ENCODE peak calls at places on chromosomes 5 and 9, in nine cellular contexts. One of them, this sample, is unnamed.

GRCh38 chr5:107915413-107915812 is 244.7 kb upstream of the EFNA5 start:
- DNase-seq in uterus: no peak
- DNase-seq in prostate gland: no peak
- DNase-seq in keratinocyte: no peak
- DNase-seq in RWPE1: no peak
- DNase-seq in A549: no peak
- DNase-seq in HCT116: no peak
- DNase-seq in PC-3: no peak
- DNase-seq in cardiac muscle cell: no peak
- DNase-seq in this sample: no peak

GRCh38 chr5:110757118-110757729 is 18.4 kb downstream of the SLC25A46 start:
- DNase-seq in uterus: no peak
- DNase-seq in prostate gland: no peak
- DNase-seq in keratinocyte: peak
- DNase-seq in RWPE1: peak
- DNase-seq in A549: peak
- DNase-seq in HCT116: peak
- DNase-seq in PC-3: peak
- DNase-seq in cardiac muscle cell: peak
- DNase-seq in this sample: no peak

GRCh38 chr5:15995206-15996052 is 184.2 kb downstream of the MARCHF11 start:
- DNase-seq in uterus: no peak
- DNase-seq in prostate gland: no peak
- DNase-seq in keratinocyte: no peak
- DNase-seq in RWPE1: peak
- DNase-seq in A549: peak
- DNase-seq in HCT116: no peak
- DNase-seq in PC-3: peak
- DNase-seq in cardiac muscle cell: peak
- DNase-seq in this sample: no peak

GRCh38 chr5:118611332-118611945 is 376.9 kb downstream of the DTWD2 start:
- DNase-seq in uterus: no peak
- DNase-seq in prostate gland: no peak
- DNase-seq in keratinocyte: peak
- DNase-seq in RWPE1: peak
- DNase-seq in A549: peak
- DNase-seq in HCT116: peak
- DNase-seq in PC-3: peak
- DNase-seq in cardiac muscle cell: peak
- DNase-seq in this sample: no peak

GRCh38 chr9:70566066-70566465 is 151.6 kb upstream of the KLF9 start:
- DNase-seq in uterus: no peak
- DNase-seq in prostate gland: no peak
- DNase-seq in keratinocyte: no peak
- DNase-seq in RWPE1: no peak
- DNase-seq in A549: no peak
- DNase-seq in HCT116: no peak
- DNase-seq in PC-3: no peak
- DNase-seq in cardiac muscle cell: no peak
- DNase-seq in this sample: no peak

GRCh38 chr5:87081511-87082372 is 185.9 kb upstream of the RASA1 start:
- DNase-seq in uterus: no peak
- DNase-seq in prostate gland: no peak
- DNase-seq in keratinocyte: no peak
- DNase-seq in RWPE1: no peak
- DNase-seq in A549: no peak
- DNase-seq in HCT116: no peak
- DNase-seq in PC-3: no peak
- DNase-seq in cardiac muscle cell: no peak
- DNase-seq in this sample: no peak

GRCh38 chr9:122029898-122030297 is 63.2 kb downstream of the TTLL11 start:
- DNase-seq in uterus: no peak
- DNase-seq in prostate gland: no peak
- DNase-seq in keratinocyte: no peak
- DNase-seq in RWPE1: no peak
- DNase-seq in A549: peak
- DNase-seq in HCT116: no peak
- DNase-seq in PC-3: peak
- DNase-seq in cardiac muscle cell: no peak
- DNase-seq in this sample: no peak

GRCh38 chr5:169272111-169272510 is 28.8 kb downstream of the SLIT3 start:
- DNase-seq in uterus: no peak
- DNase-seq in prostate gland: no peak
- DNase-seq in keratinocyte: no peak
- DNase-seq in RWPE1: no peak
- DNase-seq in A549: no peak
- DNase-seq in HCT116: no peak
- DNase-seq in PC-3: no peak
- DNase-seq in cardiac muscle cell: no peak
- DNase-seq in this sample: no peak

GRCh38 chr9:128485414-128485855 is 19.1 kb upstream of the GLE1 start:
- DNase-seq in uterus: no peak
- DNase-seq in prostate gland: no peak
- DNase-seq in keratinocyte: no peak
- DNase-seq in RWPE1: no peak
- DNase-seq in A549: no peak
- DNase-seq in HCT116: no peak
- DNase-seq in PC-3: no peak
- DNase-seq in cardiac muscle cell: no peak
- DNase-seq in this sample: no peak

GRCh38 chr5:180631549-180632392 is 17.6 kb downstream of the FLT4 start:
- DNase-seq in uterus: no peak
- DNase-seq in prostate gland: no peak
- DNase-seq in keratinocyte: no peak
- DNase-seq in RWPE1: no peak
- DNase-seq in A549: no peak
- DNase-seq in HCT116: no peak
- DNase-seq in PC-3: no peak
- DNase-seq in cardiac muscle cell: no peak
- DNase-seq in this sample: no peak

GRCh38 chr9:99579964-99580363 is 241.7 kb upstream of the NR4A3 start:
- DNase-seq in uterus: no peak
- DNase-seq in prostate gland: no peak
- DNase-seq in keratinocyte: no peak
- DNase-seq in RWPE1: no peak
- DNase-seq in A549: no peak
- DNase-seq in HCT116: no peak
- DNase-seq in PC-3: no peak
- DNase-seq in cardiac muscle cell: no peak
- DNase-seq in this sample: no peak

GRCh38 chr9:128503870-128504269 is 649 bp upstream of the GLE1 start:
- DNase-seq in uterus: peak
- DNase-seq in prostate gland: no peak
- DNase-seq in keratinocyte: no peak
- DNase-seq in RWPE1: peak
- DNase-seq in A549: no peak
- DNase-seq in HCT116: no peak
- DNase-seq in PC-3: no peak
- DNase-seq in cardiac muscle cell: peak
- DNase-seq in this sample: no peak

GRCh38 chr5:81428446-81428845 is 34.5 kb upstream of the ACOT12 start:
- DNase-seq in uterus: no peak
- DNase-seq in prostate gland: no peak
- DNase-seq in keratinocyte: no peak
- DNase-seq in RWPE1: no peak
- DNase-seq in A549: peak
- DNase-seq in HCT116: no peak
- DNase-seq in PC-3: no peak
- DNase-seq in cardiac muscle cell: no peak
- DNase-seq in this sample: no peak

GRCh38 chr5:81429986-81430385 is 36.1 kb upstream of the ACOT12 start:
- DNase-seq in uterus: no peak
- DNase-seq in prostate gland: no peak
- DNase-seq in keratinocyte: no peak
- DNase-seq in RWPE1: no peak
- DNase-seq in A549: no peak
- DNase-seq in HCT116: no peak
- DNase-seq in PC-3: no peak
- DNase-seq in cardiac muscle cell: no peak
- DNase-seq in this sample: no peak

GRCh38 chr5:81428866-81429265 is 34.9 kb upstream of the ACOT12 start:
- DNase-seq in uterus: no peak
- DNase-seq in prostate gland: no peak
- DNase-seq in keratinocyte: no peak
- DNase-seq in RWPE1: no peak
- DNase-seq in A549: peak
- DNase-seq in HCT116: no peak
- DNase-seq in PC-3: peak
- DNase-seq in cardiac muscle cell: no peak
- DNase-seq in this sample: no peak

GRCh38 chr5:81427566-81427965 is 33.6 kb upstream of the ACOT12 start:
- DNase-seq in uterus: no peak
- DNase-seq in prostate gland: no peak
- DNase-seq in keratinocyte: no peak
- DNase-seq in RWPE1: no peak
- DNase-seq in A549: no peak
- DNase-seq in HCT116: no peak
- DNase-seq in PC-3: no peak
- DNase-seq in cardiac muscle cell: no peak
- DNase-seq in this sample: no peak

DNA sequence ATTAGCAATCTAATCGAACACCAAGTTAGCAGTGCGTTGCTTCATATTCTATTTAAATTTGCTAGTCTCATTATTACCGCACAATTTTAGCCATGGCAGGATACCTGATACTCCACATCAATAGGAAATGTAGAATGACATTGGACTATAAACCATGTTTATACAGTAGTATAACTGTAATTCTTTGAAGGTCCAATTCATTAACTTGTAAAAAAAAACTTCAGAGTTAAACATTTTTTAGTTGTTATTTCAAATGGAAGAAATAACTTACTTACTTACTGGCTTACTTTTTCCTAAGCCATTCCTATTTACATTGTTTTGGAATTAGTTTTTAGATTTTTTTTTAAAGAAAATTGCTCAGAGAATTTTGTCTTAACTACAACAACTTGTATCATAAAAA is 35.4 kb upstream of the ACOT12 start:
- DNase-seq in uterus: no peak
- DNase-seq in prostate gland: no peak
- DNase-seq in keratinocyte: no peak
- DNase-seq in RWPE1: no peak
- DNase-seq in A549: no peak
- DNase-seq in HCT116: no peak
- DNase-seq in PC-3: no peak
- DNase-seq in cardiac muscle cell: no peak
- DNase-seq in this sample: no peak
- TF ChIP-seq CTCF in uterus: no peak
- TF ChIP-seq CTCF in prostate gland: no peak
- TF ChIP-seq CTCF in keratinocyte: no peak
- TF ChIP-seq CTCF in RWPE1: no peak
- TF ChIP-seq CTCF in A549: no peak
- TF ChIP-seq CTCF in HCT116: no peak
- TF ChIP-seq CTCF in PC-3: no peak
- TF ChIP-seq CTCF in cardiac muscle cell: no peak
- TF ChIP-seq CTCF in this sample: no peak

DNA sequence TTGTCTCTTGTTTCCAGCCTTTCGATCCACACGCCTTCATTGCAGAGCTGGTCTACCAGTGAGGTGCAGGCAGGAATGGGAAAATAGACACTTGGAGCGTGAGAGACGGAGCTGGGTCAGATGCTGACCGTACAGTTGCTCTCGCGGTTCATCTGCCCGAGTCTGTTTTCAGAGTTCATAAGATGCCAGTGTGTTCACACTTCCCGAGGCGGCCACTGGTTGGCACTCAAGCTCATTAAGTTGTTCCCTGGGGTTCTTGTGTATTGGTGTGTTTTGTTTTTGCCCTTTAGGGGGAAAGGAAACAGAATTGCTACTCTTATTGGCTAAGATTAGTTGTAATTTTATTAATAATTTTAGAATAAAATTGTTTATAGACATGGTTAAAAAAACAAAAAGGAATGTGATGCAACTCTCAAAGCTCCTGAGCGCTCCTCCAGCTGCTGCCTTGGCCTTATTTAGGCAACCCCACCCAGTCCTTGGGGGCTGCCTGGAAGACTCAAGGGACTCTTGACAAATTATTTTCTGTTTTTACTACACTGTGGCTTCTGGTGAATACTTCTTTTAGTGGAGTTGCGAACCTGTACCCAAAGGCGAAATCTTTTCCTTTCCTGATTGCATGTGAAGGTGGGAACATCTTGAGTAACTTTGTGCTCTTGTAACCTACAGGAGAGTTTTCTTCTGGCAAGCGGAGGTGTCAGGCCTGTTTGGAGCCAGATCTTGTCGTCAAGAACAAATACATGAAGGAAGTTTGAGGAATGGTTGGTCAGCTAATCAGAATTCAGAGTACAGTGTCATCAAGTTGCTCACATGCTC is 146.1 kb downstream of the MAST4 start:
- DNase-seq in uterus: no peak
- DNase-seq in prostate gland: peak
- DNase-seq in keratinocyte: no peak
- DNase-seq in RWPE1: no peak
- DNase-seq in A549: peak
- DNase-seq in HCT116: peak
- DNase-seq in PC-3: no peak
- DNase-seq in cardiac muscle cell: peak
- DNase-seq in this sample: no peak
- TF ChIP-seq CTCF in uterus: peak
- TF ChIP-seq CTCF in prostate gland: no peak
- TF ChIP-seq CTCF in keratinocyte: no peak
- TF ChIP-seq CTCF in RWPE1: no peak
- TF ChIP-seq CTCF in A549: peak
- TF ChIP-seq CTCF in HCT116: peak
- TF ChIP-seq CTCF in PC-3: no peak
- TF ChIP-seq CTCF in cardiac muscle cell: no peak
- TF ChIP-seq CTCF in this sample: peak

GRCh38 chr9:104091708-104092107 is 2.4 kb upstream of the SMC2 start:
- DNase-seq in uterus: peak
- DNase-seq in prostate gland: no peak
- DNase-seq in keratinocyte: no peak
- DNase-seq in RWPE1: no peak
- DNase-seq in A549: peak
- DNase-seq in HCT116: no peak
- DNase-seq in PC-3: no peak
- DNase-seq in cardiac muscle cell: peak
- DNase-seq in this sample: no peak
- TF ChIP-seq CTCF in uterus: peak
- TF ChIP-seq CTCF in prostate gland: no peak
- TF ChIP-seq CTCF in keratinocyte: no peak
- TF ChIP-seq CTCF in RWPE1: no peak
- TF ChIP-seq CTCF in A549: no peak
- TF ChIP-seq CTCF in HCT116: no peak
- TF ChIP-seq CTCF in PC-3: no peak
- TF ChIP-seq CTCF in cardiac muscle cell: peak
- TF ChIP-seq CTCF in this sample: no peak

DNA sequence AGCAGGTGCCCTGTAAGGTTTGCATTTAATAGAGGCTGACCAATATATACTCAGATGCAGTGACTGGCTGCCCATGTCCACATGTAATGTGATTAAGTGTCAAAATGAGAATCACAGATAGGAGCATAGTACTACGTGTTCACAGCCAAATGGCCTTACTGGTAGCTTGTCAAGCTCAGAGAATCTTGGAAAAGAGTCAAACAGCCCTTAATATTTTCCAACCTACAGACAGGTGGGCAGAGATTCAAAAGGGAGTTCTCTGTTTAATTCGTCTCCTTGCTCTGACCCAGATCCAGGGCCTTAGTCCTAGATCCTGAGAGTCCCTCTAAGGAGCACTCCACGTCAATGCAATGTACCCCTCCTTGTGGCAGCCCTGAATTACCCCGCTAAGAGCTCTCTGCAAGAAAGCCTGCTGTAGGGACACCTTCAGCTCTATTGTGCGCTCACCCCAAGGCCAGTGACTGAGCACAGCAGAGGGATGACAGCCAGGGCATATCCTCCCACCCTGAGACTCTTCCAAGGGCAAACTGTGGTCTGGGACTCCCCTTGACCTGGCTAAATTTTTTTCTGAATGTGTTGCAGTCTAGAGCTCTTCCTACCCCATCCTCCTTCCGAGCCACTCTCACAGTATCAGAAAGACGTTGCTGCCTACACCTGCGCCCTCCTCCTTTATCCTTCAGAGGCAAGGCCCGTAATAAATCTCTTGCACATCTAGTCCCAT is 159.2 kb downstream of the SNCAIP start:
- DNase-seq in uterus: no peak
- DNase-seq in prostate gland: no peak
- DNase-seq in keratinocyte: no peak
- DNase-seq in RWPE1: no peak
- DNase-seq in A549: no peak
- DNase-seq in HCT116: no peak
- DNase-seq in PC-3: no peak
- DNase-seq in cardiac muscle cell: no peak
- DNase-seq in this sample: no peak
- TF ChIP-seq CTCF in uterus: no peak
- TF ChIP-seq CTCF in prostate gland: no peak
- TF ChIP-seq CTCF in keratinocyte: no peak
- TF ChIP-seq CTCF in RWPE1: no peak
- TF ChIP-seq CTCF in A549: no peak
- TF ChIP-seq CTCF in HCT116: no peak
- TF ChIP-seq CTCF in PC-3: no peak
- TF ChIP-seq CTCF in cardiac muscle cell: no peak
- TF ChIP-seq CTCF in this sample: no peak

This sample was measured in osteocyte.